ENCODE peak calls at places on chromosomes 2 and 18, in eight cellular contexts. S is neural progenitor cell, M is OCI-LY7, V is psoas muscle, H is tibial nerve, R is osteoblast, J is A673, I is mesenchymal stem cell. Y is an unnamed sample. For H3K4me1, the result is how much of the 10 kb centered on the place peaks cover.

GRCh38 chr2:100281521-100282438 is 40.5 kb downstream of the LONRF2 start:
- DNase-seq in S (peak), M (no peak), V (no peak), H (no peak), R (no peak), J (peak), I (no peak), Y (no peak)

GRCh38 chr2:197946562-197946961 is 142.2 kb downstream of the PLCL1 start:
- DNase-seq in S (peak), M (no peak), V (no peak), H (no peak), R (no peak), J (no peak), I (no peak), Y (no peak)

GRCh38 chr2:85750509-85751299 is 3.1 kb upstream of the ATOH8 start:
- DNase-seq in S (peak), M (peak), V (peak), H (peak), R (peak), J (peak), I (peak), Y (peak)

GRCh38 chr2:147051814-147052213 is 793.0 kb upstream of the ACVR2A start:
- DNase-seq in S (no peak), M (no peak), V (no peak), H (no peak), R (peak), J (no peak), I (no peak), Y (no peak)

GRCh38 chr18:25464211-25464610 is 112.2 kb upstream of the ZNF521 start:
- DNase-seq in S (no peak), M (no peak), V (no peak), H (no peak), R (no peak), J (no peak), I (peak), Y (no peak)

GRCh38 chr2:58930541-58930940 is 689.4 kb upstream of the FANCL start:
- DNase-seq in S (no peak), M (no peak), V (no peak), H (no peak), R (no peak), J (no peak), I (no peak), Y (no peak)

GRCh38 chr2:626491-627339 is 50.5 kb downstream of the TMEM18 start:
- DNase-seq in S (peak), M (no peak), V (no peak), H (peak), R (peak), J (no peak), I (no peak), Y (no peak)

GRCh38 chr2:163182764-163183354 is 344.3 kb upstream of the KCNH7 start:
- DNase-seq in S (no peak), M (peak), V (no peak), H (no peak), R (peak), J (peak), I (peak), Y (no peak)

GRCh38 chr2:105403785-105404698 is 5.2 kb upstream of the FHL2 start:
- DNase-seq in S (no peak), M (no peak), V (peak), H (no peak), R (peak), J (no peak), I (peak), Y (no peak)

GRCh38 chr2:241901500-241902351 is 32.2 kb downstream of the RTP5 start:
- DNase-seq in S (peak), M (no peak), V (no peak), H (no peak), R (peak), J (no peak), I (peak), Y (no peak)

GRCh38 chr2:204012081-204012653 is 75.6 kb downstream of the ICOS start:
- DNase-seq in S (no peak), M (no peak), V (no peak), H (no peak), R (no peak), J (no peak), I (no peak), Y (no peak)

GRCh38 chr2:134917958-134918517 is 584 bp upstream of the CCNT2 start:
- DNase-seq in S (no peak), M (peak), V (no peak), H (peak), R (no peak), J (no peak), I (peak), Y (no peak)

GRCh38 chr2:52072949-52073348 is 1041.0 kb upstream of the NRXN1 start:
- DNase-seq in S (no peak), M (peak), V (no peak), H (no peak), R (no peak), J (no peak), I (no peak), Y (no peak)

GRCh38 chr2:42947809-42948595 is 155.6 kb upstream of the HAAO start:
- DNase-seq in S (no peak), M (no peak), V (peak), H (no peak), R (peak), J (no peak), I (no peak), Y (no peak)

GRCh38 chr2:109715302-109715937 is 78.7 kb upstream of the RGPD5 start:
- DNase-seq in S (peak), M (no peak), V (no peak), H (no peak), R (no peak), J (no peak), I (peak), Y (no peak)

DNA sequence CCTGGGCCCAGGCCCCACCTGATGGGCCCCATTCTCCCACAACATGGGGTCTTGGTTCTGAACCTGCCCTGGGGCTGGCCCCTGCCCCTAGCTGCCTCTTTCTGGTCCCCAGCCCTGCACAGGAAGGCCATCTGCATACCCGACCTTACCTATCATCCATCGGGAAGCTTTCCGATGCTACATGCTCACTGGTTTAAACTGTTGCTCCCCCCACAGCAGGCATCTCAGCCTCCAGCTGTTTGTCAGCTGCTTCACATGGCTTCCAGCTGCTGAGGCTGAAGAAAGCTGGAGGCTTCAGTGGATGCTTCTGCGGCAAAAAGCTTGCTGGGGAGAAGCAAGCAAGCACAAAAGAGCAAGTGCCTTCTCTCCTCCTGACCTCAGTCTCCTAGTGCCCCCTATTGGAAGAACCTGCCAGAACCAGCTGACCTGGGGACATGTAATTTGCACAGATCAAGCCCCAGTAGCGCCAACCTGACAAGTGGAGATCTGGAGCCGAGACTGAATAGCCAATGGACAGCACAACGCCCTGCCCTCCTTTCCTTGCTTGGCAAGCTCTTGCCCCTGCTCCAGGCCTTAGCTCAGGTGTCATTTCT is 24.1 kb upstream of the RHOB start:
- DNase-seq in S (peak), M (peak), V (no peak), H (no peak), R (no peak), J (no peak), I (peak), Y (peak)
- H3K4me1 ChIP-seq in S (under half), M (under half), V (under half), H (under half), R (under half), J (under half), I (under half), Y (half or more)

DNA sequence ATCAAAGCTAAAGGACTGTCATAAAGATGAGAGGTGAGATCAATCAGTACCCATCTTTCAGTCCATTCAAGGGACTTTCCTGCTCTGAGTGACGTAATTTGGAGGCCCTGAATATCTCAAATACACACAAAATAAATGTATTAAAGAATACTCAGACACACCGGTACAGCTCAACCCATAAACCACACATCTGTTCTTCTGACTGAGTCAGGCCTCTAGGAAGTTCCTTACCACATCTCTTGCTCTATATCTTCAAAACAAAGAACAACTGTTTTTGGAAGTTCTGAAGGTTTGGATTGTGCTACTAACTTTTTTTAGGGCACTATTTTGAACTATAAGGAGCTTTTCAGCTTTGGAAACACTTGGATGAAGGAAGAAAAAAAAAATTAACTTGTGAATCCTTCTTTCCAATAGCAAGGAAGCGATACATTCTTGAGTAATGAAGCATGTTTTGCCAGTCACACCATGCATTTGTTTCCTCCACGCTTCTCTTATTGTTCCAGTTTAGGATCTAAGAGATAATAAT is 866.5 kb upstream of the VRK2 start:
- DNase-seq in S (no peak), M (no peak), V (no peak), H (no peak), R (no peak), J (no peak), I (peak), Y (no peak)
- H3K27ac ChIP-seq in S (no peak), M (no peak), V (no peak), H (no peak), R (no peak), J (no peak), I (peak), Y (no peak)

GRCh38 chr2:64840419-64840818 is 148.8 kb upstream of the SLC1A4 start:
- DNase-seq in S (no peak), M (no peak), V (no peak), H (no peak), R (peak), J (no peak), I (no peak), Y (no peak)

GRCh38 chr2:64841462-64841861 is 147.7 kb upstream of the SLC1A4 start:
- DNase-seq in S (no peak), M (no peak), V (no peak), H (no peak), R (peak), J (no peak), I (no peak), Y (no peak)

GRCh38 chr2:64839844-64840243 is 149.4 kb upstream of the SLC1A4 start:
- DNase-seq in S (no peak), M (peak), V (no peak), H (no peak), R (no peak), J (no peak), I (no peak), Y (no peak)

GRCh38 chr2:64844087-64844486 is 145.1 kb upstream of the SLC1A4 start:
- DNase-seq in S (no peak), M (no peak), V (no peak), H (no peak), R (no peak), J (no peak), I (no peak), Y (no peak)

DNA sequence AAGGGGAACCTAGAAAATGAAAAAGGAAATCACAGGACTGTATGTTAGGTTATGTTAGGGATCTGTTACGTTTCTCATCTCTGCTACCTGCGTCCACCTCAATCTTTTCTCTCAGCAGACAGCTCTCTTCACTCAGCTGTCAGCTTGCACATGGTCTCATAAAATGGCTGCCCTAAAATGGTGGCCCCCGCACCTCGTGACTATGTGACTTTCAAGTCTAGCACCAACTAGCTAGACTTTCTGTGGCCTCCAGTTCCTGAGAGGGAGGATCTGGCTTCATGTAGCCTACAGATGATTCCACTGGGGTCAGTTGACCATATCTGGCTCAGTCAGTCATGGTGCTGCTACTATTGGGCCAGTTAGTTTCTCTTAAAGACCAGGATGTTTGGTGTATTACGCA is 147.2 kb upstream of the SLC1A4 start:
- DNase-seq in S (no peak), M (no peak), V (no peak), H (no peak), R (no peak), J (no peak), I (no peak), Y (no peak)
- H3K4me1 ChIP-seq in S (under half), M (under half), V (under half), H (under half), R (half or more), J (under half), I (under half), Y (under half)

GRCh38 chr2:179861777-179862117 is 335 bp upstream of the ZNF385B start:
- DNase-seq in S (peak), M (peak), V (no peak), H (no peak), R (peak), J (no peak), I (peak), Y (no peak)
- H3K27ac ChIP-seq in S (no peak), M (peak), V (peak), H (no peak), R (no peak), J (no peak), I (no peak), Y (no peak)

GRCh38 chr18:55457028-55457427 is 131.0 kb downstream of the TCF4 start:
- DNase-seq in S (no peak), M (no peak), V (no peak), H (no peak), R (no peak), J (no peak), I (no peak), Y (no peak)
- H3K4me1 ChIP-seq in S (under half), M (half or more), V (under half), H (under half), R (under half), J (under half), I (under half), Y (under half)

GRCh38 chr18:49651033-49651432 is 89.2 kb downstream of the LIPG start:
- DNase-seq in S (no peak), M (no peak), V (no peak), H (no peak), R (no peak), J (no peak), I (no peak), Y (no peak)
- H3K27ac ChIP-seq in S (no peak), M (no peak), V (no peak), H (no peak), R (no peak), J (no peak), I (no peak), Y (no peak)

Y was measured in tibial artery.